ENCODE peak calls at places on chromosomes 11 and 22, in eight cellular contexts. F, B, Z, G, H, M, L and Q are unnamed samples.

GRCh38 chr11:11171854-11172253 is 181.2 kb downstream of the CSNK2A3 start:
- DNase-seq in M (no peak), F (no peak), B (no peak), Z (peak; percentile 3), G (no peak), H (peak; percentile 12), L (no peak), Q (no peak)

GRCh38 chr11:76794371-76795284 is 11.5 kb downstream of the TSKU start:
- DNase-seq in B (no peak), M (no peak), G (no peak), L (no peak), Z (no peak), H (no peak), F (no peak), Q (no peak)

GRCh38 chr11:77346906-77347603 is 45.6 kb upstream of the GDPD4 start:
- DNase-seq in F (no peak), Z (peak; percentile 27), B (no peak), M (no peak), H (no peak), L (no peak), G (no peak), Q (no peak)

GRCh38 chr11:123535401-123535800 is 105.3 kb downstream of the GRAMD1B start:
- DNase-seq in B (no peak), M (no peak), Z (no peak), G (no peak), F (no peak), H (no peak), L (no peak), Q (no peak)

GRCh38 chr11:75554258-75555022 is 7.6 kb upstream of the SERPINH1 start:
- DNase-seq in B (peak; percentile 100), L (peak; percentile 79), M (no peak), H (no peak), Z (peak; percentile 100), F (peak; percentile 99), G (no peak), Q (peak; percentile 89)

GRCh38 chr22:19782533-19782932 is 22.0 kb downstream of the TBX1 start:
- DNase-seq in M (no peak), F (no peak), G (no peak), Z (no peak), H (no peak), B (no peak), L (no peak), Q (no peak)

GRCh38 chr22:21775061-21775460 is 39.5 kb upstream of the YPEL1 start:
- DNase-seq in B (no peak), L (no peak), H (no peak), F (no peak), G (no peak), Z (peak; percentile 34), M (no peak), Q (no peak)

GRCh38 chr11:93291889-93292288 is 38.7 kb upstream of the DEUP1 start:
- DNase-seq in H (no peak), G (no peak), B (no peak), M (no peak), Z (no peak), L (no peak), F (no peak), Q (no peak)

GRCh38 chr11:6362868-6363678 is 27.2 kb upstream of the SMPD1 start:
- DNase-seq in B (peak; percentile 70), Z (peak; percentile 88), F (peak; percentile 76), L (peak; percentile 81), G (peak; percentile 63), M (no peak), H (peak; percentile 66), Q (peak; percentile 72)

GRCh38 chr11:72430743-72431570 is 3.4 kb downstream of the CLPB start:
- DNase-seq in L (peak; percentile 54), B (peak; percentile 39), H (peak; percentile 48), G (peak; percentile 7), F (peak; percentile 26), M (no peak), Z (peak; percentile 71), Q (no peak)

GRCh38 chr11:121318848-121319834 is 26.6 kb downstream of the SC5D start:
- DNase-seq in L (no peak), B (peak; percentile 29), Z (peak; percentile 68), F (peak; percentile 27), H (no peak), M (no peak), G (no peak), Q (no peak)

GRCh38 chr22:26050079-26050478 is 119.2 kb upstream of the SEZ6L start:
- DNase-seq in H (no peak), M (no peak), G (no peak), Z (no peak), B (no peak), L (no peak), F (no peak), Q (no peak)

GRCh38 chr22:39959640-39960447 is at the start of gene TMA7B:
- DNase-seq in H (no peak), F (no peak), L (no peak), G (no peak), Z (peak; percentile 70), M (no peak), B (no peak), Q (no peak)

GRCh38 chr11:127919206-127920000 is 668.0 kb downstream of the ETS1 start:
- DNase-seq in M (no peak), G (no peak), F (no peak), L (no peak), B (peak; percentile 8), Z (peak; percentile 56), H (no peak), Q (no peak)

GRCh38 chr11:18527512-18527911 is 770 bp upstream of the TSG101 start:
- DNase-seq in L (no peak), H (no peak), G (no peak), F (no peak), B (no peak), M (no peak), Z (peak; percentile 6), Q (no peak)

GRCh38 chr11:67375320-67376021 is 2.1 kb upstream of the CLCF1 start:
- DNase-seq in B (no peak), Z (no peak), H (no peak), M (no peak), F (no peak), G (no peak), L (no peak), Q (no peak)

GRCh38 chr11:70521475-70522260 is 123.3 kb downstream of the CTTN start:
- DNase-seq in F (no peak), M (no peak), G (no peak), H (no peak), Z (no peak), B (no peak), L (no peak), Q (no peak)

GRCh38 chr11:71086687-71087258 is 165.6 kb downstream of the SHANK2 start:
- DNase-seq in G (no peak), M (no peak), L (no peak), B (no peak), F (no peak), H (no peak), Z (peak; percentile 35), Q (no peak)

GRCh38 chr11:71182791-71183556 is 69.4 kb downstream of the SHANK2 start:
- DNase-seq in G (no peak), F (no peak), L (no peak), M (no peak), Z (no peak), B (no peak), H (no peak), Q (no peak)

GRCh38 chr11:126109941-126110731 is 47.5 kb upstream of the CDON start:
- DNase-seq in G (no peak), M (no peak), B (no peak), Z (no peak), L (no peak), F (no peak), H (no peak), Q (peak; percentile 47)

GRCh38 chr11:126216526-126217305 is 5.1 kb downstream of the FAM118B start:
- DNase-seq in Z (no peak), H (no peak), F (no peak), G (no peak), M (no peak), L (no peak), B (no peak), Q (no peak)

GRCh38 chr22:44898236-44898635 is 111.6 kb downstream of the PHF21B start:
- DNase-seq in Z (no peak), M (no peak), G (no peak), L (no peak), B (no peak), H (no peak), F (no peak), Q (no peak)

GRCh38 chr11:45178890-45179663 is 32.6 kb downstream of the PRDM11 start:
- DNase-seq in M (no peak), G (no peak), B (no peak), Z (peak; percentile 59), H (no peak), F (no peak), L (no peak), Q (no peak)

GRCh38 chr11:133964946-133965632 is 8.3 kb upstream of the IGSF9B start:
- DNase-seq in Z (peak; percentile 59), M (no peak), L (no peak), F (no peak), G (no peak), B (peak; percentile 10), H (no peak), Q (no peak)

GRCh38 chr22:22348127-22348814 is 103.7 kb downstream of the VPREB1 start:
- DNase-seq in H (no peak), Z (no peak), B (no peak), M (no peak), L (no peak), G (no peak), F (no peak), Q (no peak)

GRCh38 chr11:74141274-74141695 is 29.5 kb downstream of the C2CD3 start:
- DNase-seq in L (no peak), B (no peak), F (no peak), M (no peak), Z (no peak), H (no peak), G (no peak), Q (no peak)

GRCh38 chr11:34940026-34940677 is 23.7 kb downstream of the PDHX start:
- DNase-seq in Z (peak; percentile 40), F (no peak), L (no peak), H (no peak), B (no peak), G (no peak), M (no peak), Q (no peak)

GRCh38 chr22:25057013-25057881 is 104.7 kb downstream of the KIAA1671 start:
- DNase-seq in B (peak; percentile 12), M (no peak), L (peak; percentile 73), F (peak; percentile 74), G (peak; percentile 71), H (peak; percentile 78), Z (peak; percentile 49), Q (no peak)

GRCh38 chr22:40310081-40310770 is 36.1 kb upstream of the ADSL start:
- DNase-seq in H (no peak), G (no peak), B (peak; percentile 86), M (no peak), Z (peak; percentile 58), F (no peak), L (no peak), Q (no peak)